ENCODE peak calls at places on chromosomes 11 and 22, in six cellular contexts. S is A673, I is HCT116, G is fibroblast of lung, R is GM23338, N is mammary epithelial cell. M is an unnamed sample.

GRCh38 chr11:3046641-3047040 is 10.6 kb downstream of the CARS1 start:
- DNase-seq in G (peak; percentile 43), I (no peak), N (no peak), R (no peak), S (no peak), M (no peak)

GRCh38 chr11:9138612-9139579 is 47.5 kb upstream of the SCUBE2 start:
- DNase-seq in S (peak; percentile 78), G (peak; percentile 92), R (no peak), N (peak; percentile 96), I (peak; percentile 75), M (peak; percentile 81)

GRCh38 chr22:44224166-44224565 is 43.4 kb downstream of the PARVG start:
- DNase-seq in R (no peak), N (peak; percentile 81), G (peak; percentile 22), I (no peak), S (peak; percentile 12), M (peak; percentile 7)

GRCh38 chr11:117915672-117916235 is 13.4 kb downstream of the TMPRSS13 start:
- DNase-seq in G (no peak), S (no peak), R (no peak), N (no peak), I (no peak), M (no peak)

GRCh38 chr11:78795862-78796261 is 221.2 kb upstream of the NARS2 start:
- DNase-seq in N (no peak), S (no peak), R (no peak), I (no peak), G (peak; percentile 89), M (no peak)

GRCh38 chr11:69198891-69199582 is 43.3 kb downstream of the SMIM38 start:
- DNase-seq in I (no peak), N (no peak), G (no peak), S (no peak), R (no peak), M (no peak)

GRCh38 chr11:108019870-108020540 is 11.3 kb downstream of the CUL5 start:
- DNase-seq in S (peak; percentile 31), G (peak; percentile 14), N (no peak), I (no peak), R (no peak), M (no peak)

GRCh38 chr22:19795617-19796008 is 35.0 kb downstream of the TBX1 start:
- DNase-seq in N (no peak), G (peak; percentile 45), R (no peak), S (no peak), I (no peak), M (no peak)

GRCh38 chr22:48236261-48236660 is 1473.8 kb downstream of the TBC1D22A start:
- DNase-seq in G (no peak), N (no peak), S (no peak), R (no peak), I (no peak), M (no peak)

GRCh38 chr11:69430566-69430965 is 50.9 kb upstream of the LINC01488 start:
- DNase-seq in R (no peak), I (no peak), N (no peak), S (no peak), G (peak; percentile 30), M (no peak)

GRCh38 chr22:17773606-17774205 is 563 bp downstream of the BID start:
- DNase-seq in I (no peak), R (peak; percentile 83), G (peak; percentile 35), N (peak; percentile 54), S (peak; percentile 55), M (no peak)

GRCh38 chr22:23823331-23823791 is 15.4 kb downstream of the DERL3 start:
- DNase-seq in S (no peak), I (no peak), R (no peak), G (peak; percentile 16), N (peak; percentile 48), M (no peak)

DNA sequence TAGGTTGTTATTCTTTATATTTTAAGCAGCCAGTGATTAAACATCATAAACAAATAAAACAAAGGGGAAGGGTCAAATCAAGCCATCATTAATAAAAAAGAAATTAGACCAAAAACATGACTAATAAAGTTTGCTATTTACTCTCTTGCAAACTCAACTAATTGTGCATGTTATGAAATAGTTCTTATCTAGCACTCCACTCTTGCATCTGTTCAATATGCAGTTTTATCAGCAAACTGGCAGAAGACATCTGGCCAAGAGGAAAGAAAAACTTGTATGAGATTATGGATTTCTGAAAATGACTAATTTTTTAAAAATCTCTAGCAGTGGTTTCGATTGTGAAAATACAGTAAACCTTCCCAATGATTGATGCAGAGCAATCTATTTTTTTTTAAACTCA is 83.2 kb downstream of the GRIA4 start:
- DNase-seq in I (no peak), G (no peak), R (no peak), S (no peak), N (no peak), M (no peak)
- TF ChIP-seq EZH2 in I (no peak), G (no peak), R (no peak), S (no peak), N (no peak), M (no peak)

DNA sequence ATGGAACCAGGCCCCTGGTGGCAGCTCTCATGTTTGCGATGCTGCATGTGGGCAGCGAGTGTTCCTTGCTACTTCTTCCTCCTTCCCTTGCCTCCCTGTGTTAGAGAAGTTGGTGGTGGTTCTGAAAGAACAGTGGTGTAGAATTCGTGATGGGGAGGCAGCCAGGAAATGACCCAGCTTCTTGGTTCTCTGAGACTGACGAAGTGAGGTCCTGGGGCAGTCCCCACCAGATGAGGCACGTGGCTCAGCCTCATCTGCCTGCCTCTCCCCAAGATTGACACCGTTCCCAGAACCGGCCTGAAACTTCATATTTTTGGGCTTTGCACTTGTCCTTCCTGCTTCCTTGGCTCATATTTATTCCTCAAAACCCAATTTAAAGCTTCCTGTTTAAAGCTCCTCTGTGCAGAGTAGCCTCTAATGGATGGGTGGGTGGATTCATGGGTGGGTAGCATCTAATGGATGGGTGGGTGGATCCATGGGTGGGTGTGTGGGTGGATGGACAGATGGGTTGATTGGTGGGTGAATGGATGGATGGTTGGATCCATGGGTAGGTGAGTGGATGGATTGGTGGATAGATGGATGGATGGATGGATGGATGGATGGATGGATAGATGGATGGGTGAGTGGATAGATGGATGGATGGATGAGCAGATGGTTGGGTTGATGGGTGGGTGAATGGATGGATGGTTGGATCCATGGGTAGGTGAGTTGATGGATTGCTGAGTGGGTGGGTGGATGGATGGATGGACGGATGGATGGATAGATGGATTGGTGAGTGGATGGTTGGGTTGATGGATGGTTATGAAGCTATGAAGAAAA is 77.3 kb upstream of the ATXN10 start:
- DNase-seq in N (no peak), G (no peak), S (no peak), I (no peak), R (no peak), M (no peak)
- TF ChIP-seq CTCF in N (no peak), G (no peak), S (peak; percentile 19), I (no peak), R (peak; percentile 23), M (no peak)

GRCh38 chr11:124740277-124740882 is 638 bp downstream of the NRGN start:
- DNase-seq in N (peak; percentile 23), R (peak; percentile 43), S (peak; percentile 70), I (no peak), G (peak; percentile 21), M (no peak)
- TF ChIP-seq EZH2 in N (no peak), R (peak; percentile 17), S (no peak), I (no peak), G (no peak), M (peak; percentile 76)

GRCh38 chr11:12686246-12687060 is 12.2 kb downstream of the TEAD1 start:
- DNase-seq in R (no peak), N (no peak), G (peak; percentile 63), S (no peak), I (no peak), M (no peak)

GRCh38 chr11:12685229-12685628 is 11.0 kb downstream of the TEAD1 start:
- DNase-seq in S (no peak), R (no peak), G (no peak), I (no peak), N (no peak), M (no peak)

GRCh38 chr11:12687216-12687623 is 13.0 kb downstream of the TEAD1 start:
- DNase-seq in G (no peak), N (no peak), R (no peak), I (no peak), S (no peak), M (no peak)

GRCh38 chr11:12689029-12689755 is 15.0 kb downstream of the TEAD1 start:
- DNase-seq in N (no peak), G (no peak), R (no peak), I (no peak), S (no peak), M (no peak)

GRCh38 chr11:12687740-12688139 is 13.5 kb downstream of the TEAD1 start:
- DNase-seq in S (no peak), N (no peak), G (no peak), R (peak; percentile 94), I (no peak), M (no peak)
- TF ChIP-seq CTCF in S (no peak), N (no peak), G (no peak), R (peak; percentile 24), I (no peak), M (no peak)

GRCh38 chr11:123170929-123171328 is 24.1 kb downstream of the CLMP start:
- DNase-seq in R (no peak), I (no peak), S (no peak), G (no peak), N (no peak), M (no peak)

GRCh38 chr11:123173040-123173855 is 21.8 kb downstream of the CLMP start:
- DNase-seq in S (peak; percentile 62), R (no peak), G (peak; percentile 100), I (no peak), N (peak; percentile 93), M (peak; percentile 90)

GRCh38 chr11:123176785-123177184 is 18.3 kb downstream of the CLMP start:
- DNase-seq in I (no peak), R (no peak), G (no peak), S (no peak), N (no peak), M (no peak)

GRCh38 chr11:123174196-123175183 is 20.6 kb downstream of the CLMP start:
- DNase-seq in R (peak; percentile 41), I (no peak), S (peak; percentile 97), G (peak; percentile 98), N (peak; percentile 77), M (peak; percentile 77)

GRCh38 chr11:123173856-123174186 is 21.2 kb downstream of the CLMP start:
- DNase-seq in N (no peak), G (no peak), S (no peak), R (no peak), I (no peak), M (no peak)
- TF ChIP-seq EZH2 in N (no peak), G (no peak), S (no peak), R (no peak), I (no peak), M (no peak)

DNA sequence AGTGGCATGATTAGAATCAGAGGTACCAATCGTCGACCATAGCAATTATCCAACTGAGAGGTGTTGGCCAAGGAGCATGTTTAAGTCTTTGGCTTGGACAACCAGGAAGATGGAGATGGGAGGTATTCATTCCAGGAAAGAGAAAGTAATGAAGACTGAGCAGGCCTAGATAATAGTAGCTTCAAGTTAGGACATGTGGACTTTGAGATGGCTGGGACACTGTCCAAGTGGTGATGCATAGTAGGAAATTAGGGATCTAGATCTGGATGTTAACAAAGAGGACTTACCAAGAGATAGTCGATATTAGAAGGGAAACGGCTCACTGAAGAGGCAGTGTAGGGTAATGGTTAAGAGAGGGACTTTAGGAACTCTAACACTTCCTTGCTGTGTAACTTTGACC is 266.7 kb downstream of the FAM76B start:
- DNase-seq in G (peak; percentile 19), N (peak; percentile 89), S (no peak), R (no peak), I (no peak), M (peak; percentile 87)
- TF ChIP-seq CTCF in G (no peak), N (no peak), S (no peak), R (no peak), I (no peak), M (no peak)

GRCh38 chr11:32435511-32435946 is at the start of gene WT1:
- DNase-seq in G (no peak), R (peak; percentile 86), N (no peak), S (peak; percentile 86), I (no peak), M (no peak)
- TF ChIP-seq EZH2 in G (no peak), R (peak; percentile 94), N (no peak), S (no peak), I (no peak), M (peak; percentile 11)

M was measured in keratinocyte.